ENCODE peak calls at places on chromosomes 4 and X, in four cellular contexts. N is WTC11, H is GM12878, G is HepG2. B is an unnamed sample.

GRCh38 chr4:186669159-186669720 is 54.4 kb downstream of the FAT1 start:
- DNase-seq in N (peak), H (no peak), G (peak), B (no peak)

GRCh38 chr4:19844436-19844835 is 407.3 kb upstream of the SLIT2 start:
- DNase-seq in N (no peak), H (no peak), G (no peak), B (no peak)

GRCh38 chr4:99447079-99447478 is 11.9 kb upstream of the ADH7 start:
- DNase-seq in N (no peak), H (peak), G (no peak), B (no peak)

GRCh38 chr4:100206850-100207249 is 16.6 kb upstream of the DDIT4L start:
- DNase-seq in N (no peak), H (no peak), G (no peak), B (no peak)

GRCh38 chr4:173461170-173461569 is 62.3 kb upstream of the SCRG1 start:
- DNase-seq in N (no peak), H (no peak), G (no peak), B (no peak)

GRCh38 chr4:68447201-68447600 is at the start of gene TMPRSS11E:
- DNase-seq in N (no peak), H (no peak), G (no peak), B (no peak)

GRCh38 chr4:118586357-118586790 is 98.8 kb upstream of the METTL14 start:
- DNase-seq in N (no peak), H (no peak), G (no peak), B (no peak)

GRCh38 chrX:4708970-4709760 is 995.7 kb upstream of the PRKX start:
- DNase-seq in N (no peak), H (no peak), G (no peak), B (no peak)

GRCh38 chrX:81120936-81121351 is 80.8 kb downstream of the HMGN5 start:
- DNase-seq in N (peak), H (peak), G (peak), B (peak)

GRCh38 chr4:15753786-15754185 is 24.3 kb upstream of the CD38 start:
- DNase-seq in N (no peak), H (no peak), G (no peak), B (no peak)

GRCh38 chrX:135086197-135086854 is 34.0 kb downstream of the ETDB start:
- DNase-seq in N (no peak), H (peak), G (peak), B (peak)

GRCh38 chrX:141814213-141814857 is 23.8 kb upstream of the MAGEC3 start:
- DNase-seq in N (no peak), H (no peak), G (no peak), B (no peak)

GRCh38 chr4:186009976-186010375 is 59.0 kb upstream of the TLR3 start:
- DNase-seq in N (no peak), H (no peak), G (no peak), B (no peak)

GRCh38 chr4:41319553-41319952 is 62.8 kb downstream of the UCHL1 start:
- DNase-seq in N (no peak), H (no peak), G (peak), B (no peak)

GRCh38 chrX:130055103-130055502 is 55.2 kb downstream of the ELF4 start:
- DNase-seq in N (no peak), H (no peak), G (no peak), B (no peak)

GRCh38 chr4:6606465-6607235 is 31.7 kb downstream of the MAN2B2 start:
- DNase-seq in N (no peak), H (no peak), G (no peak), B (no peak)

GRCh38 chrX:119303137-119303536 is 67.1 kb downstream of the PGRMC1 start:
- DNase-seq in N (no peak), H (no peak), G (no peak), B (no peak)

GRCh38 chr4:128635141-128635911 is 174.2 kb upstream of the JADE1 start:
- DNase-seq in N (no peak), H (no peak), G (peak), B (peak)

DNA sequence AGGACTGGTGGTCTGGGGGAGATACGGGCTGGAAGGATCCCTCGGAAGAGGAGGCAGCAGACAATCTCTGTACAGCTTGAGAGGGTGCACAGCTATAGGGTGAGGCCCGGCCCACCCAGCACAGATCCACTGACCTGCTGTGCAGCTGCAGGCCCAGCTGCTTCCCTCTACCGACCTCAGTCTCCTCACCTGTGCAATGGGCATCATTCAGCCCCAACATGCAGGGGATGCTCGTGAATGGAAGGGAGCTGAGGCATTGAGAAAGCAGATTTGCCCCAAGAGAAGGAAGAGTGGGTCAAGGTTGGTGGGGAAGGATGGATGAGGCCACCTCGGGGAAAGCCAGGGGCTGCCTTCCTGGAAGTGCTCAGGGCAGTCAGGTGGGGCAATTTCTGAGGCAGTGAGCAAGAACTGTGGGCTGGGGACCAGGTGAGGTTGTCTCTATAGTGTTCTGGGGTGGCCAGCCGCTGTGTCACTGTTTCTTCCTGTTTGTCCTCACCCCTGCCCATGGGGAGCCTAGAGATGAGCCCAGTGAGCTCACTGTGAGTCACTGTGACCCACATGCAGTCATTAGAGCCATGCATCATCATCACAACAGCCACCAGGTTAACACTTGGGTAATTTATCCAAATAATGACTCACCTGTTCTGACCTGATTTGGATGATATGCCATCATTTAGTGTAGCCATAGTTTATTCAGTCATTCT is 22.2 kb upstream of the XAGE2 start:
- DNase-seq in N (no peak), H (no peak), G (no peak), B (no peak)
- TF ChIP-seq NR2C2 in N (no peak), H (no peak), G (no peak), B (no peak)

GRCh38 chrX:50941638-50942037 is 31.1 kb downstream of the BMP15 start:
- DNase-seq in N (peak), H (no peak), G (no peak), B (no peak)
- TF ChIP-seq NR2C2 in N (no peak), H (no peak), G (no peak), B (no peak)

DNA sequence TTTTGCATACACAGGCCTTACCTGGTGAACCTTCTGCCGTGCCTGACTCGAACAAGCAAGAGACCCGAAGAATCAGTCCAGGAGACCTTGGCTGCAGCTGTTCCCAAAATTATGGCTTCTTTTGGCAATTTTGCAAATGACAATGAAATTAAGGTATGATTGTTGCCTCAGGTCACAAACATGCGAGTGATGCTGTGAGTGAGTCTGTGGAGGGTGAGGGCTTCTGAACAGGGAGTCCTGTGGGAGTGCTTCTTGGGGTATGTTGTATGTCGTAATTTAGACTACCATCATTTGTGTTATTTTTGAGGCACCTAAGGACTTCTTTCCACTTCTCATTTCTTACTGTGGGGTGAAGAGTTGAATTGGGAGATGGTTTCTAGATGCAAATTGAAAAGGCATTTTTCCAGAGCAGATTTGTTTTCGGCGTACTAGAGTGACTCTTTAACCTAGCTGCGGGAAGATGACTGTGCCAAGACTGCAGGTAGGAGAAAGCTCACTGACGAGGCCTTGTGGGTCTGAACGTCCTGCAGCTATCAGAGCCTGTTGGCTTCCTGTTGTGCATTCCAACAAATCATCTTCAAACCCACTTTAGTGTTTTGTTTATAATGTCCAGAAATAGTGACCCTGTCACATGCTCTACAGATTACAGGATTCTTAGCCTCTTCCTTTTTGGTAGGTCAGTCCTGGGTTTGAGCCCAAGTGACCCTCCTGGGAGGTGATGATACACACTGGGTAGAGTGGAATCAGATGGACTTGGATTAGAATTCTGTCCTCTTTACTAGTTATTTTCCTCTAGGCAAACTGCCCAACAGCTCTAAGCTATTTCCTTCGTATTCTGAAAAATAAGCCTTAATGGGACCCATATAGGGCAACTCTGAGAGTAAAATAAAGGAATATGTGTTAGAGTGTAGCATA is 33.0 kb downstream of the HTT start:
- DNase-seq in N (no peak), H (no peak), G (no peak), B (no peak)
- TF ChIP-seq NR2C2 in N (no peak), H (no peak), G (no peak), B (no peak)

GRCh38 chr4:94575652-94576051 is 123.9 kb downstream of the PDLIM5 start:
- DNase-seq in N (no peak), H (no peak), G (no peak), B (no peak)

GRCh38 chr4:94578195-94578594 is 126.5 kb downstream of the PDLIM5 start:
- DNase-seq in N (no peak), H (no peak), G (no peak), B (no peak)

GRCh38 chr4:94574616-94575015 is 122.9 kb downstream of the PDLIM5 start:
- DNase-seq in N (no peak), H (no peak), G (no peak), B (no peak)

GRCh38 chr4:94576163-94576562 is 124.4 kb downstream of the PDLIM5 start:
- DNase-seq in N (no peak), H (no peak), G (no peak), B (no peak)

GRCh38 chr4:94577136-94577535 is 125.4 kb downstream of the PDLIM5 start:
- DNase-seq in N (peak), H (no peak), G (no peak), B (no peak)
- TF ChIP-seq NR2C2 in N (no peak), H (no peak), G (no peak), B (no peak)

GRCh38 chrX:54788446-54788845 is 9.6 kb downstream of the ITIH6 start:
- DNase-seq in N (no peak), H (no peak), G (no peak), B (no peak)
- TF ChIP-seq NR2C2 in N (no peak), H (no peak), G (no peak), B (no peak)

DNA sequence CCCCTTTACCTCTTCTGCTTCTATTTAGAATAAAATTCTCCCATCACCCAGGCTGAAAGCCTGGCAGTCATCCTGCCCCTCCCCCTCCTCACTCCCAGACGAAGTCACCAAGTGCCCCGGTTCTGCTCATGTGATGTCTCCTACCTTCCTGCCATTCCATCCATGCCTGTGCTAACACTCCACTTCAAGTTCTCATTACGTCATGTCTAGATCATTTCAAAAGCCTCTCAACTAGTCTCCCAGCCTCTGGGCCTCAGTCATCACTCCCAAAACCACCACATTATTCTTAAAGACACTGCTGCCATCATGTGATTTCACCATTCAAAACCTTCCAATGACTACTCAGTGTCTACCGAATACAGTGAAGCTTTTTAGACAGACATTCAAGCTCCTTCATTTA is 17.2 kb upstream of the HOPX start:
- DNase-seq in N (no peak), H (no peak), G (no peak), B (no peak)
- TF ChIP-seq NR2C2 in N (no peak), H (no peak), G (no peak), B (no peak)

GRCh38 chrX:96703379-96703778 is 18.7 kb downstream of the DIAPH2 start:
- DNase-seq in N (no peak), H (no peak), G (no peak), B (no peak)
- TF ChIP-seq NR2C2 in N (no peak), H (no peak), G (no peak), B (no peak)